ENCODE peak calls at places on chromosomes 12 and 14, in five cellular contexts. Z is Panc1, O is GM12892, P is breast epithelium, I is SK-N-SH. B is an unnamed sample.

GRCh38 chr12:16187684-16188083 is 89.8 kb downstream of the SLC15A5 start:
- DNase-seq in Z (no peak), O (no peak), P (no peak), I (no peak), B (no peak)

GRCh38 chr12:93019240-93019910 is 90.3 kb upstream of the EEA1 start:
- DNase-seq in Z (no peak), O (no peak), P (no peak), I (no peak), B (no peak)

GRCh38 chr12:24705741-24706358 is 243.1 kb downstream of the BCAT1 start:
- DNase-seq in Z (no peak), O (peak), P (no peak), I (no peak), B (no peak)

GRCh38 chr14:89371600-89371999 is 45.4 kb downstream of the FOXN3 start:
- DNase-seq in Z (no peak), O (no peak), P (no peak), I (no peak), B (no peak)

GRCh38 chr12:26135010-26135420 is 10.2 kb upstream of the BHLHE41 start:
- DNase-seq in Z (no peak), O (no peak), P (no peak), I (no peak), B (no peak)

GRCh38 chr14:35806006-35806907 is 2.8 kb downstream of the RALGAPA1 start:
- DNase-seq in Z (no peak), O (no peak), P (no peak), I (no peak), B (no peak)

GRCh38 chr14:64605926-64606685 is 56.3 kb downstream of the PPP1R36 start:
- DNase-seq in Z (no peak), O (no peak), P (no peak), I (no peak), B (no peak)

GRCh38 chr12:120720234-120720968 is 5.2 kb upstream of the ACADS start:
- DNase-seq in Z (no peak), O (no peak), P (no peak), I (no peak), B (no peak)

GRCh38 chr14:94685681-94686485 is 73.7 kb downstream of the SERPINA3 start:
- DNase-seq in Z (no peak), O (no peak), P (no peak), I (peak), B (no peak)

GRCh38 chr12:95114766-95115450 is 41.5 kb upstream of the NR2C1 start:
- DNase-seq in Z (no peak), O (no peak), P (no peak), I (no peak), B (no peak)

GRCh38 chr12:118553856-118554504 is 177.6 kb downstream of the SUDS3 start:
- DNase-seq in Z (no peak), O (no peak), P (no peak), I (no peak), B (no peak)

GRCh38 chr12:112815589-112816321 is 24.2 kb downstream of the RPH3A start:
- DNase-seq in Z (no peak), O (no peak), P (no peak), I (peak), B (no peak)

GRCh38 chr14:73173092-73173735 is 36.9 kb downstream of the PSEN1 start:
- DNase-seq in Z (no peak), O (no peak), P (no peak), I (peak), B (peak)

GRCh38 chr12:66573605-66574004 is 105.3 kb downstream of the GRIP1 start:
- DNase-seq in Z (no peak), O (no peak), P (no peak), I (no peak), B (no peak)

GRCh38 chr14:79279645-79280399 is 931.5 kb downstream of the DIO2 start:
- DNase-seq in Z (no peak), O (no peak), P (peak), I (peak), B (no peak)

GRCh38 chr12:56628671-56629458 is 1.3 kb downstream of the BAZ2A start:
- DNase-seq in Z (no peak), O (no peak), P (no peak), I (peak), B (no peak)

GRCh38 chr12:219891-220352 is 6.0 kb upstream of the SLC6A12 start:
- DNase-seq in Z (peak), O (peak), P (peak), I (peak), B (no peak)

GRCh38 chr14:37122288-37122687 is 50.1 kb downstream of the SLC25A21 start:
- DNase-seq in Z (peak), O (no peak), P (no peak), I (no peak), B (no peak)

GRCh38 chr14:96094211-96094610 is 55.0 kb downstream of the C14orf132 start:
- DNase-seq in Z (no peak), O (no peak), P (no peak), I (no peak), B (no peak)

GRCh38 chr12:106903241-106903950 is 52.3 kb upstream of the TMEM263 start:
- DNase-seq in Z (no peak), O (peak), P (peak), I (peak), B (no peak)

GRCh38 chr14:72962829-72963312 is 36.6 kb downstream of the DCAF4 start:
- DNase-seq in Z (peak), O (no peak), P (no peak), I (no peak), B (no peak)

GRCh38 chr12:76523408-76523807 is 36.2 kb downstream of the OSBPL8 start:
- DNase-seq in Z (no peak), O (no peak), P (no peak), I (no peak), B (no peak)

GRCh38 chr14:75273272-75274044 is 5.2 kb upstream of the FOS start:
- DNase-seq in Z (no peak), O (no peak), P (no peak), I (no peak), B (no peak)

GRCh38 chr14:92586001-92586947 is 72.7 kb downstream of the RIN3 start:
- DNase-seq in Z (no peak), O (no peak), P (no peak), I (no peak), B (peak)
- TF ChIP-seq POLR2AphosphoS5 in Z (no peak), O (no peak), P (no peak), I (peak), B (no peak)

DNA sequence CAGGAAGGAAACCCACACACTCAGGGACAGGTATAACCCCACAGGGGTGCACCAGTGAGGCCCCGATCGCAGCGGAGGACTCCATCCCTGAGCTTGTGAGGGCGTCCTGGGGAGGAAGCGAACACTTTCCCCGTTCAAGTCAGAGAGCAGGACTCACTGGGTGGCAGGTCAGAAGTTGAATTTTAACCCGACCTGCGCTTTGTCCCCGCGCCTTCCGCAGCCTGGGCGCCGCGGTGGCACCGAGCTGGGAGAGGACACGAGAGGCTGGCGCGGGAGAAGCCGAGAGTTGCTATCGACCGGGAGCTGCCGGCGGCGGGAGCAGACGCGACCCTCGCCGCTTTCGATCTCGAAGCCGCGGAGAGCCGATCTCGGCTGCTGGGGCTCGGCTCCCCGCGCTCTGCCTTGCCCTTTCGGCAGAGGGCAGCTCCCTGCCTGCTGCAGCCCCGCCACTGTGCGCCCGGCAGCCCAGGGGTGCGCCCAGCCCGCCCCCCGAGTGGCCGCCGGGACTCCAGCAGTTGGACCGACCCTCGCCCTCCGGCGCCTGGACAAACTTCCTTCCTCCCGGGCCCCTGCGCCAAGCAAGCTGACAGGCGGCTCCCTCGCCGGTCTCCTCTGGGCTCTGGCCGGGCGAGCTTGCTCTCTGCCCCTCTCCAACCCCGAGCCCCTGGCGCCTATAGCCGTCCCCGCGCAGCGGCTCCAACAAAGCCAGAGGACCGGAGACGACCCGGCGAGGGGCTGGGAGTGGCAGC is 918 bp downstream of the LIN7A start:
- DNase-seq in Z (no peak), O (peak), P (no peak), I (peak), B (no peak)
- TF ChIP-seq POLR2AphosphoS5 in Z (no peak), O (no peak), P (no peak), I (no peak), B (no peak)

GRCh38 chr12:105205322-105206048 is 30.5 kb downstream of the APPL2 start:
- DNase-seq in Z (no peak), O (no peak), P (no peak), I (no peak), B (no peak)
- TF ChIP-seq POLR2AphosphoS5 in Z (no peak), O (no peak), P (no peak), I (no peak), B (no peak)

GRCh38 chr12:1935700-1936378 is 17.4 kb upstream of the CACNA2D4 start:
- DNase-seq in Z (no peak), O (no peak), P (peak), I (peak), B (no peak)

GRCh38 chr12:1934831-1935230 is 16.4 kb upstream of the CACNA2D4 start:
- DNase-seq in Z (no peak), O (no peak), P (no peak), I (peak), B (no peak)

GRCh38 chr12:1935242-1935641 is 16.8 kb upstream of the CACNA2D4 start:
- DNase-seq in Z (no peak), O (no peak), P (no peak), I (peak), B (no peak)

GRCh38 chr12:1937481-1938224 is 19.2 kb upstream of the CACNA2D4 start:
- DNase-seq in Z (no peak), O (no peak), P (no peak), I (no peak), B (no peak)

DNA sequence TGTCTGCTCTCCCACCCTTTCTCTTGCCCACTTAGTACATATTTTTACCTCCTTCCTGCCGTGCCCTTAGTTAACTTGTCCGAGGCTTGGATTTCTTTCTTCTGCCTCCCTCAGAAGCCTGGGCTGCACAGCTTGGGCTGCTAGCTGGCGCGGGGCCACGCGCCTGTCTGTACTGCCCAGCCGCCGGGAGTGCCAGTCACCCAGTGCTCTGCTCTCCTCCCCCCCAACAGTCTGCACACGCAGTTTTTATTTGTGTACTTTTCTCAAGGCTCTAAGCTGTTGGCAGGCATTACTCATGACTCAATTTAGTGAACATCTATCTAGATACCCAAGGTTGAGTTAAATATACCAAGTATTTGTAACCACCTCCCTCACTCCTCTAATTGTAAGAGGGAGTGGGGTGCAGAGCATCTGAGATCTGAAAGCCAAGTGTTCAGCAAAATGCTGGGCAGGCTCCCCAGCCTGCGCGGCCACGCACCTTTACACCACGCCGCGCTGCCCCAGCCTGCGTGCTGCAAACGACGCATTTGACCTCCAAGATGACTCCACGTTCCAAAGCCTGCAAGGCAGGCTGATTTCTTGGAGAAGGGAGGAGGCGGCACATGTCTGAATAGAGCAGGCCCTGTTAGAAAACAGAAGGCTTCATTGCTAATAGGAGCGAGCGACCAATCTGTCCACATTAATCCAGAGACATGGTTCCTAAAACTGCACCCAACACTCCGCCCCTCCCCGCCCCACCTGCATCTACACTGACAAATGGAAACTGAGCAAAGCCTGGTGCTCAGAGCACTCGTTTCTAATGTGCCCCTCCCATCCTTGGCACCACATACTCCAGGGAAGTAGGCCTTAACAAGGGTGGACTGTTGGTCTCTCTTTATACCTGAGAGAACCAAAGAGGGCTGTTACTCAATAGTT is 18.2 kb upstream of the CACNA2D4 start:
- DNase-seq in Z (no peak), O (no peak), P (peak), I (peak), B (no peak)
- TF ChIP-seq POLR2AphosphoS5 in Z (no peak), O (no peak), P (no peak), I (no peak), B (no peak)

DNA sequence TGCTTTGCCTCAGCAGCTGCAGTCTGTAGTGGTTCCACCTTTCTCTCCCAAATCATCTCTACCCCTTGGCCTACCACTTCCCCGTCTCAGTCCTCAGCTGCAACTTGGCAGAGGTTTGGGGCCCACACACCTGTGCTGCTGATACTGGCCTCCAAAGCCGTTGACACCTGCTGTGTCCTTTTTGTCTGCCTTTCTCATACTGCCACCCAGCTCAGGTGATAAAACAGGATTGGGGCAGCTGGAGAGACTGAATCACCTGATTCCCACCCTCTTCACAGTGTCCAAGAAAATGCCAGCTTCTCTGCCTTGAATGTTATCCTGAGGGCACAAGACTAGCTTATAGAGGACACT is 103.7 kb downstream of the ETV6 start:
- DNase-seq in Z (no peak), O (no peak), P (no peak), I (no peak), B (no peak)
- TF ChIP-seq POLR2AphosphoS5 in Z (no peak), O (no peak), P (no peak), I (no peak), B (no peak)

GRCh38 chr14:49767473-49768300 is at the start of gene KLHDC2:
- DNase-seq in Z (no peak), O (peak), P (peak), I (peak), B (no peak)
- TF ChIP-seq POLR2AphosphoS5 in Z (peak), O (no peak), P (peak), I (peak), B (peak)

GRCh38 chr14:103522028-103522581 is 525 bp downstream of the CKB start:
- DNase-seq in Z (no peak), O (no peak), P (no peak), I (peak), B (no peak)
- TF ChIP-seq POLR2AphosphoS5 in Z (no peak), O (no peak), P (no peak), I (no peak), B (no peak)

DNA sequence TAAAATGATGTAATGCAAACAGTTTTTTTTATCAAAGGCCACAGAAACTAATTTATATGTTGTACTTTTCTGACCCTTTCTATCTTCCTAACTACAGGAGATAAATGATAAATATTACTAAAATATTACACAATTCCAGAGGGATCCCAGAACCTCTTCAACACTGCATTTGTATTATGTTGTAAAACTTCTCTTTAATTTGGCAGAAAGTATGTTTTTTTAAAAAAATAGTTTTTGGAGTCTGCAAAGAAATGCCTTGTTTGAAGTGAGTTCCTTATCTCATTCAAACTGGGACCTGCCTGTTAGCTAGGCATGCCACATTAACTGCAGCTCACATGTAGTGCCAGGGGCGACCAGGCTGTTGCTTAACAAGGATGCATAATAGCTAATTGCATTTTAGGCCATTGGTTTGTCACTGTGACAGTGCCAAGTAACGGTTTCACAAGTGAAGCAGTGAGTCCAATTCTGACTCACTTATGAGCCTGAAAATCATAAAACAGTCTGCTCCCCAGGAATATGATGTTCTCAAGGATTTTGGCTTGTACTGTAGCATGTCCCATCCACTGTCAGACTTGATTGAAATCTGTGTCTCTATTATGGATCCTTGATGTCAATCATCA is 267.0 kb downstream of the KTN1 start:
- DNase-seq in Z (no peak), O (no peak), P (no peak), I (no peak), B (no peak)
- TF ChIP-seq POLR2AphosphoS5 in Z (no peak), O (no peak), P (no peak), I (no peak), B (no peak)

GRCh38 chr12:130983328-130984017 is 29.8 kb downstream of the ADGRD1 start:
- DNase-seq in Z (no peak), O (no peak), P (no peak), I (no peak), B (no peak)
- TF ChIP-seq POLR2AphosphoS5 in Z (no peak), O (no peak), P (no peak), I (no peak), B (no peak)

B was measured in SK-N-MC.